ENCODE peak calls at places on chromosomes 13 and 19, in four cellular contexts. One of them, this sample, is unnamed.

GRCh38 chr13:86846501-86846900 is 824.7 kb upstream of the SLITRK5 start:
- DNase-seq in amygdala: no peak
- DNase-seq in SK-N-SH: no peak
- DNase-seq in progenitor cell of endocrine pancreas: no peak
- DNase-seq in this sample: no peak

GRCh38 chr19:16368385-16369305 is 44.0 kb downstream of the KLF2 start:
- DNase-seq in amygdala: no peak
- DNase-seq in SK-N-SH: no peak
- DNase-seq in progenitor cell of endocrine pancreas: no peak
- DNase-seq in this sample: no peak

GRCh38 chr19:48635966-48636858 is 967 bp downstream of the DBP start:
- DNase-seq in amygdala: peak
- DNase-seq in SK-N-SH: no peak
- DNase-seq in progenitor cell of endocrine pancreas: no peak
- DNase-seq in this sample: no peak

GRCh38 chr19:46428278-46429141 is at the start of gene PNMA8C:
- DNase-seq in amygdala: peak
- DNase-seq in SK-N-SH: peak
- DNase-seq in progenitor cell of endocrine pancreas: peak
- DNase-seq in this sample: peak

GRCh38 chr13:98839826-98840769 is 87.6 kb upstream of the SLC15A1 start:
- DNase-seq in amygdala: peak
- DNase-seq in SK-N-SH: peak
- DNase-seq in progenitor cell of endocrine pancreas: peak
- DNase-seq in this sample: peak

GRCh38 chr19:426725-427445 is 17.9 kb upstream of the C2CD4C start:
- DNase-seq in amygdala: no peak
- DNase-seq in SK-N-SH: peak
- DNase-seq in progenitor cell of endocrine pancreas: no peak
- DNase-seq in this sample: no peak

GRCh38 chr19:12984143-12984627 is 11.1 kb upstream of the NFIX start:
- DNase-seq in amygdala: no peak
- DNase-seq in SK-N-SH: no peak
- DNase-seq in progenitor cell of endocrine pancreas: no peak
- DNase-seq in this sample: no peak

GRCh38 chr19:19214892-19215291 is 3.1 kb downstream of the NCAN start:
- DNase-seq in amygdala: no peak
- DNase-seq in SK-N-SH: no peak
- DNase-seq in progenitor cell of endocrine pancreas: peak
- DNase-seq in this sample: peak

GRCh38 chr19:44212865-44213346 is 574 bp downstream of the ZNF227 start:
- DNase-seq in amygdala: no peak
- DNase-seq in SK-N-SH: peak
- DNase-seq in progenitor cell of endocrine pancreas: no peak
- DNase-seq in this sample: no peak

GRCh38 chr19:35162471-35163326 is 8.2 kb downstream of the FXYD5 start:
- DNase-seq in amygdala: no peak
- DNase-seq in SK-N-SH: no peak
- DNase-seq in progenitor cell of endocrine pancreas: no peak
- DNase-seq in this sample: no peak

GRCh38 chr13:113898391-113898790 is 34.5 kb upstream of the GAS6 start:
- DNase-seq in amygdala: no peak
- DNase-seq in SK-N-SH: no peak
- DNase-seq in progenitor cell of endocrine pancreas: no peak
- DNase-seq in this sample: no peak

GRCh38 chr13:41613984-41614581 is 156.7 kb downstream of the RGCC start:
- DNase-seq in amygdala: no peak
- DNase-seq in SK-N-SH: no peak
- DNase-seq in progenitor cell of endocrine pancreas: no peak
- DNase-seq in this sample: peak

GRCh38 chr13:76832258-76832988 is 53.8 kb downstream of the KCTD12 start:
- DNase-seq in amygdala: no peak
- DNase-seq in SK-N-SH: no peak
- DNase-seq in progenitor cell of endocrine pancreas: no peak
- DNase-seq in this sample: no peak

GRCh38 chr13:44915962-44916361 is 73.3 kb downstream of the NUFIP1 start:
- DNase-seq in amygdala: no peak
- DNase-seq in SK-N-SH: no peak
- DNase-seq in progenitor cell of endocrine pancreas: no peak
- DNase-seq in this sample: no peak